ENCODE peak calls at places on chromosome 17, in ten cellular contexts. W, M, C, V, Z, P, J, S, K and N are unnamed samples.
A peak's percentile ranks its signal among the peaks of the same experiment; 100 is the strongest.

GRCh38 chr17:40281663-40282062 is 6.0 kb upstream of the CDC6 start:
- DNase-seq in W (no peak), M (no peak), C (no peak), V (no peak), Z (no peak), P (peak; percentile 93), J (no peak), S (no peak), K (no peak), N (peak; percentile 9)

GRCh38 chr17:19723967-19724366 is 7.6 kb upstream of the SLC47A2 start:
- DNase-seq in W (no peak), M (no peak), C (no peak), V (no peak), Z (no peak), P (no peak), J (no peak), S (peak; percentile 75), K (no peak), N (no peak)

GRCh38 chr17:33500141-33500540 is 207.0 kb upstream of the ASIC2 start:
- DNase-seq in W (no peak), M (no peak), C (no peak), V (no peak), Z (peak; percentile 41), P (no peak), J (no peak), S (no peak), K (no peak), N (no peak)

GRCh38 chr17:39676198-39676819 is 8.1 kb downstream of the PNMT start:
- DNase-seq in W (no peak), M (no peak), C (peak; percentile 34), V (peak; percentile 84), Z (peak; percentile 88), P (no peak), J (peak; percentile 81), S (no peak), K (no peak), N (peak; percentile 54)

GRCh38 chr17:73342549-73343167 is 30.9 kb upstream of the CDC42EP4 start:
- DNase-seq in W (peak; percentile 90), M (no peak), C (peak; percentile 82), V (no peak), Z (no peak), P (peak; percentile 37), J (no peak), S (no peak), K (no peak), N (no peak)

GRCh38 chr17:68613739-68614298 is 12.7 kb upstream of the FAM20A start:
- DNase-seq in W (peak; percentile 96), M (no peak), C (peak; percentile 84), V (no peak), Z (peak; percentile 92), P (peak; percentile 97), J (no peak), S (peak; percentile 36), K (no peak), N (no peak)

GRCh38 chr17:4584125-4584834 is at the start of gene SMTNL2:
- DNase-seq in W (peak; percentile 22), M (no peak), C (peak; percentile 22), V (peak; percentile 47), Z (peak; percentile 83), P (peak; percentile 51), J (no peak), S (no peak), K (peak; percentile 55), N (no peak)

GRCh38 chr17:12089809-12090384 is 69.2 kb downstream of the MAP2K4 start:
- DNase-seq in W (peak; percentile 31), M (peak; percentile 30), C (peak; percentile 61), V (no peak), Z (no peak), P (no peak), J (no peak), S (peak; percentile 35), K (no peak), N (no peak)

GRCh38 chr17:68963958-68964357 is 8.8 kb upstream of the ABCA8 start:
- DNase-seq in W (no peak), M (no peak), C (no peak), V (no peak), Z (no peak), P (no peak), J (no peak), S (no peak), K (no peak), N (no peak)

GRCh38 chr17:51035436-51035835 is 85.2 kb downstream of the SPAG9 start:
- DNase-seq in W (no peak), M (peak; percentile 67), C (peak; percentile 76), V (no peak), Z (peak; percentile 14), P (peak; percentile 58), J (no peak), S (no peak), K (no peak), N (no peak)

GRCh38 chr17:82703935-82704865 is 5.7 kb upstream of the RAB40B start:
- DNase-seq in W (peak; percentile 49), M (no peak), C (no peak), V (no peak), Z (no peak), P (no peak), J (peak; percentile 90), S (no peak), K (no peak), N (no peak)

GRCh38 chr17:82704886-82705285 is 6.4 kb upstream of the RAB40B start:
- DNase-seq in W (no peak), M (no peak), C (no peak), V (no peak), Z (no peak), P (no peak), J (no peak), S (no peak), K (no peak), N (no peak)

GRCh38 chr17:82702161-82702932 is 3.8 kb upstream of the RAB40B start:
- DNase-seq in W (no peak), M (no peak), C (no peak), V (no peak), Z (no peak), P (no peak), J (peak; percentile 76), S (no peak), K (no peak), N (no peak)

GRCh38 chr17:82705756-82706155 is 7.3 kb upstream of the RAB40B start:
- DNase-seq in W (no peak), M (no peak), C (no peak), V (no peak), Z (no peak), P (no peak), J (no peak), S (no peak), K (no peak), N (no peak)

GRCh38 chr17:82703036-82703745 is 4.7 kb upstream of the RAB40B start:
- DNase-seq in W (no peak), M (no peak), C (no peak), V (no peak), Z (no peak), P (no peak), J (no peak), S (no peak), K (no peak), N (no peak)
- H3K27ac ChIP-seq in W (no peak overlapping the region), M (no peak overlapping the region), C (no peak overlapping the region), V (no peak overlapping the region), Z (no peak overlapping the region), P (no peak overlapping the region), J (peak overlapping the region; percentile 89), S (no peak overlapping the region), K (no peak overlapping the region), N (no peak overlapping the region)

GRCh38 chr17:79331492-79331891 is 256.9 kb downstream of the ENGASE start:
- DNase-seq in W (no peak), M (no peak), C (no peak), V (no peak), Z (no peak), P (no peak), J (no peak), S (no peak), K (no peak), N (no peak)
- H3K27me3 ChIP-seq in W (peaks cover 41% of the 10 kb centered on the region), M (peaks cover 2% of the 10 kb centered on the region), C (peaks cover 93% of the 10 kb centered on the region), V (no peaks in the 10 kb centered on the region), Z (peaks cover 10% of the 10 kb centered on the region), P (no peaks in the 10 kb centered on the region), J (peaks cover 26% of the 10 kb centered on the region), S (peaks cover 36% of the 10 kb centered on the region), K (no peaks in the 10 kb centered on the region), N (no peaks in the 10 kb centered on the region)

GRCh38 chr17:7042507-7043194 is 1.2 kb downstream of the SLC16A11 start:
- DNase-seq in W (no peak), M (no peak), C (peak; percentile 32), V (no peak), Z (no peak), P (peak; percentile 70), J (no peak), S (no peak), K (no peak), N (peak; percentile 60)
- H3K4me3 ChIP-seq in W (no peak overlapping the region), M (no peak overlapping the region), C (peak overlapping the region; percentile 54), V (no peak overlapping the region), Z (peak overlapping the region; percentile 14), P (peak overlapping the region; percentile 79), J (peak overlapping the region; percentile 49), S (no peak overlapping the region), K (no peak overlapping the region), N (peak overlapping the region; percentile 59)

DNA sequence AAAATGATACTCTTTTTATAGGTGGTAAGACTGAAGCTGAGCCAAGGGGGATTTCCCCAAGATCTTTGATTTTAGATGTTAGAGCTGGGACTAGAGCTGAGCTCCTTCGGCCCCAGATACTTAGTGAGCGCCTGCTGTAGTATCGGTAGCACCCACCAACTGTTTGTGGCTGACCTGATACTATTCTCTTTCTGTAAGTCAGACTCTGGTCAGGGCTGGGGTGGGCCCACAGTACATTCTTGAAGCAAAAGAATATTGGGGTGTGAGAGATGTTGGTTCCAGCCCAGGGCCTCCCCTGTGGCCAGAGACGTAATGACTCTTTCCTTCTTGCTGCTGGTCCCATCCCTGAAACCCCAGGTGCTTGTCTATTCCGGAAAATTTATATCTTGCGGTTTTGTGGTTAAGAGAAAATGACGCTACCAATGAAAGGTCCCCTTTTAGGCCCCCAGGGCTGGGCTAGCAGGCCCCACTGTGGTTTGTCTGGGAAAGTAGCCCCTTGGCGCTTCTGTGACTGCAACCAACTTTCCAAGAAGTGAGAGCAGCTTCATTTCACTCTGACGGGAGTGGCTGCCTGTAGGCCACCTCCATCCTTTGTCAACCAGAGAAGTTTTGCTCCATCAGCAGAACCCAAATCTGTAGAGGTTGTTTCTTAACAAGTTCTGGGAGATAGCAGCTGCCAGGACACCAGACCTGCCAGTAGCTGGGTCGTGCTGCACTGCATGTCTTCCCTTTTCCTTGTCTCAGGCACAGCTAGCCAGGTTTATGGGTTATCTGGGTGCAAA is 86.4 kb upstream of the LGALS9 start:
- DNase-seq in W (peak; percentile 95), M (no peak), C (no peak), V (no peak), Z (no peak), P (no peak), J (no peak), S (no peak), K (no peak), N (peak; percentile 11)
- H3K27ac ChIP-seq in W (peak overlapping the region; percentile 60), M (no peak overlapping the region), C (no peak overlapping the region), V (no peak overlapping the region), Z (no peak overlapping the region), P (no peak overlapping the region), J (no peak overlapping the region), S (no peak overlapping the region), K (no peak overlapping the region), N (no peak overlapping the region)